ENCODE peak calls at places on chromosomes 6 and 20, in eight cellular contexts. Y is skeletal muscle cell; V is amygdala; E is stimulated activated CD8-positive, alpha-beta memory T cell treated with anti-CD3 and anti-CD28 coated beads, Interleukin-4, amount 100 ng/mL, for 4 hours; M is activated naive CD8-positive, alpha-beta T cell treated with anti-CD3 and anti-CD28 coated beads, Interleukin-2, amount 50 U/mL, for 24 hours; K is OCI-LY7; T is M059J; A is GM12865. D is an unnamed sample.
A peak's percentile ranks its signal among the peaks of the same experiment; 100 is the strongest.

GRCh38 chr6:33995046-33995872 is 150.6 kb downstream of the GRM4 start:
- DNase-seq in Y (no peak), V (no peak), E (no peak), M (no peak), K (no peak), T (no peak), A (no peak), D (no peak)

GRCh38 chr6:30556714-30556963 is 350 bp upstream of the GNL1 start:
- DNase-seq in Y (no peak), V (no peak), E (no peak), M (peak; percentile 87), K (peak; percentile 96), T (no peak), A (peak; percentile 97), D (no peak)

GRCh38 chr20:35009665-35010328 is 54.1 kb downstream of the MYH7B start:
- DNase-seq in Y (no peak), V (no peak), E (no peak), M (no peak), K (no peak), T (no peak), A (no peak), D (no peak)

GRCh38 chr20:50704971-50705370 is 13.6 kb upstream of the RIPOR3 start:
- DNase-seq in Y (no peak), V (no peak), E (no peak), M (no peak), K (no peak), T (no peak), A (no peak), D (peak; percentile 37)

GRCh38 chr6:43097098-43097489 is 21.0 kb downstream of the PTK7 start:
- DNase-seq in Y (no peak), V (no peak), E (no peak), M (no peak), K (peak; percentile 17), T (peak; percentile 40), A (no peak), D (no peak)

GRCh38 chr20:38127011-38127621 is 38.0 kb downstream of the TGM2 start:
- DNase-seq in Y (peak; percentile 36), V (no peak), E (no peak), M (no peak), K (no peak), T (peak; percentile 96), A (no peak), D (peak; percentile 98)

GRCh38 chr20:35117629-35118028 is 25.0 kb upstream of the TRPC4AP start:
- DNase-seq in Y (no peak), V (no peak), E (no peak), M (no peak), K (no peak), T (no peak), A (no peak), D (no peak)

GRCh38 chr6:56902551-56903464 is 52.1 kb upstream of the BEND6 start:
- DNase-seq in Y (peak; percentile 87), V (peak; percentile 24), E (no peak), M (no peak), K (peak; percentile 57), T (peak; percentile 60), A (peak; percentile 57), D (peak; percentile 63)

GRCh38 chr20:19758888-19759331 is 852 bp downstream of the RIN2 start:
- DNase-seq in Y (no peak), V (peak; percentile 38), E (no peak), M (no peak), K (no peak), T (peak; percentile 55), A (no peak), D (peak; percentile 52)

GRCh38 chr6:43988801-43989200 is 138.5 kb downstream of the MRPL14 start:
- DNase-seq in Y (no peak), V (no peak), E (no peak), M (no peak), K (no peak), T (no peak), A (no peak), D (no peak)